ENCODE peak calls at places on chromosomes 2 and 18, in four cellular contexts. V is K562, L is GM23338, P is GM12878. Z is an unnamed sample.
A peak's percentile ranks its signal among the peaks of the same experiment; 100 is the strongest.

GRCh38 chr2:177708660-177709328 is 316.2 kb downstream of the AGPS start:
- DNase-seq in L (no peak), V (no peak), P (no peak), Z (no peak)

GRCh38 chr2:102063948-102064678 is 72.4 kb downstream of the IL1R2 start:
- DNase-seq in L (peak; percentile 35), P (no peak), V (peak; percentile 87), Z (peak; percentile 88)

GRCh38 chr18:25786778-25787177 is 303.6 kb downstream of the SS18 start:
- DNase-seq in L (no peak), V (no peak), P (no peak), Z (no peak)

GRCh38 chr2:132503621-132504200 is 87.1 kb downstream of the GPR39 start:
- DNase-seq in V (no peak), P (no peak), L (no peak), Z (peak; percentile 5)

GRCh38 chr2:112884869-112885502 is 26.0 kb upstream of the IL37 start:
- DNase-seq in V (peak; percentile 92), P (peak; percentile 39), L (peak; percentile 85), Z (peak; percentile 40)

GRCh38 chr2:137535897-137536296 is 428.4 kb upstream of the HNMT start:
- DNase-seq in V (no peak), P (no peak), L (no peak), Z (no peak)

GRCh38 chr2:145305854-145306253 is 785.9 kb upstream of the ZEB2 start:
- DNase-seq in L (no peak), V (no peak), P (no peak), Z (no peak)

GRCh38 chr18:48040457-48041110 is 110.1 kb upstream of the SMAD2 start:
- DNase-seq in P (no peak), V (no peak), L (no peak), Z (no peak)

GRCh38 chr18:30903566-30903965 is 139.0 kb downstream of the DSC3 start:
- DNase-seq in L (no peak), P (no peak), V (no peak), Z (peak; percentile 48)

GRCh38 chr2:46806526-46806925 is 109.1 kb downstream of the MCFD2 start:
- DNase-seq in L (no peak), V (no peak), P (no peak), Z (no peak)

GRCh38 chr2:128386066-128386465 is 67.4 kb upstream of the HS6ST1 start:
- DNase-seq in L (no peak), P (no peak), V (peak; percentile 23), Z (no peak)

GRCh38 chr2:36597003-36597531 is 901 bp downstream of the FEZ2 start:
- DNase-seq in P (no peak), V (no peak), L (no peak), Z (no peak)

GRCh38 chr2:128413718-128414341 is 95.2 kb upstream of the HS6ST1 start:
- DNase-seq in P (no peak), V (no peak), L (no peak), Z (no peak)

GRCh38 chr18:2654828-2655152 is 736 bp upstream of the SMCHD1 start:
- DNase-seq in L (peak; percentile 20), V (no peak), P (no peak), Z (peak; percentile 29)

GRCh38 chr2:203201426-203201825 is 37.4 kb upstream of the CYP20A1 start:
- DNase-seq in P (no peak), V (no peak), L (no peak), Z (no peak)

GRCh38 chr18:45416168-45416567 is 199.1 kb upstream of the SLC14A2 start:
- DNase-seq in V (no peak), P (no peak), L (peak; percentile 3), Z (no peak)

GRCh38 chr18:45993441-45993840 is 26.3 kb upstream of the EPG5 start:
- DNase-seq in P (no peak), V (no peak), L (no peak), Z (no peak)

GRCh38 chr2:186254759-186255158 is 231.3 kb upstream of the ZC3H15 start:
- DNase-seq in V (no peak), P (no peak), L (no peak), Z (no peak)

GRCh38 chr2:227780981-227781630 is 32.5 kb upstream of the CCL20 start:
- DNase-seq in L (no peak), V (no peak), P (no peak), Z (no peak)

GRCh38 chr2:17538844-17539554 is 1.5 kb upstream of the VSNL1 start:
- DNase-seq in P (no peak), V (peak; percentile 60), L (peak; percentile 81), Z (no peak)

GRCh38 chr2:119198267-119198840 is 25.3 kb upstream of the STEAP3 start:
- DNase-seq in V (no peak), L (no peak), P (no peak), Z (no peak)

GRCh38 chr2:226578879-226579278 is 220.7 kb downstream of the IRS1 start:
- DNase-seq in L (no peak), V (no peak), P (no peak), Z (no peak)

GRCh38 chr18:49814147-49814499 is 790 bp upstream of the ACAA2 start:
- DNase-seq in P (no peak), V (peak; percentile 22), L (peak; percentile 71), Z (peak; percentile 1)

GRCh38 chr2:135945521-135945920 is 39.9 kb downstream of the DARS1 start:
- DNase-seq in V (no peak), L (no peak), P (no peak), Z (no peak)

GRCh38 chr18:6951336-6952090 is 166.1 kb downstream of the LAMA1 start:
- DNase-seq in L (peak; percentile 16), P (no peak), V (no peak), Z (no peak)

GRCh38 chr2:216505133-216506106 is 6.8 kb downstream of the RPL37A start:
- DNase-seq in P (no peak), V (no peak), L (no peak), Z (no peak)

GRCh38 chr2:86225581-86225980 is 26.3 kb downstream of the MRPL35 start:
- DNase-seq in L (no peak), P (peak; percentile 57), V (no peak), Z (no peak)

GRCh38 chr2:96514521-96514920 is 9.4 kb upstream of the NEURL3 start:
- DNase-seq in P (no peak), V (no peak), L (no peak), Z (no peak)
- TF ChIP-seq JUNB in P (no peak), V (no peak), L (no peak), Z (no peak)

DNA sequence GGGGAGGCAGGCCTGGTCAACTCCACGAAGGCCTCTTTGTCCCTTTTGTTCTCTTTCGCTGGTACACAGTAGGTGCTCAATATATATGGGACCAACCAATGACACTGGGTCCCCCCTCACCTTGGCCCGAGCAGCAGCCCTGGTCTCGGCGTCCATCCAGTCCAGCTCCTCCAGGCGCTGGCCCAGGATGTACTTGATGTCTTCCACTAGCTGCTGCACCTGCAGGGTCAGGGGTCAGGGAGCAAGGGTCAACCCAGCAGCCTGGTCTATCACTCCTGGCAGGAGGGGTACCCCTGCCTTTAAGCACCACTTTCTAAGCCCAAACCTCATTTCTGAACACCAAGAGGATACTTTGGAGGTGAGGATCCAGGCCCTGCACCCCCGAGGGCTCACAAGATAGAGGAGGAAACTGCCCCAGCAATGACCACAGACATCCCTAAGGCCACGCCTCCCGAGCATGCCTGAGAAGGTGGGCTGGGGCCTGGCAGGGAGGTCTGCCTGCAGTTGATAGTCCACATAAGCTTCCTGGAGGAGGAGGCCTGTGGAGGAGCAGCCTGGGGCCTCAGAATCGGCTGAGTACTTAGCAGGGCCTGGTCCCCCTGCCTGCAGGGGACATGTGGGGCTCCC is 4.2 kb downstream of the ECEL1 start:
- DNase-seq in L (no peak), P (no peak), V (no peak), Z (no peak)
- TF ChIP-seq JUNB in L (no peak), P (no peak), V (no peak), Z (no peak)

GRCh38 chr2:205405752-205406151 is 276.5 kb upstream of the NRP2 start:
- DNase-seq in L (no peak), V (no peak), P (no peak), Z (no peak)

GRCh38 chr2:205407984-205408383 is 274.3 kb upstream of the NRP2 start:
- DNase-seq in P (no peak), L (no peak), V (no peak), Z (no peak)

GRCh38 chr2:205411558-205411957 is 270.7 kb upstream of the NRP2 start:
- DNase-seq in V (no peak), L (no peak), P (no peak), Z (no peak)

GRCh38 chr2:205408690-205409089 is 273.6 kb upstream of the NRP2 start:
- DNase-seq in P (no peak), V (no peak), L (no peak), Z (no peak)

DNA sequence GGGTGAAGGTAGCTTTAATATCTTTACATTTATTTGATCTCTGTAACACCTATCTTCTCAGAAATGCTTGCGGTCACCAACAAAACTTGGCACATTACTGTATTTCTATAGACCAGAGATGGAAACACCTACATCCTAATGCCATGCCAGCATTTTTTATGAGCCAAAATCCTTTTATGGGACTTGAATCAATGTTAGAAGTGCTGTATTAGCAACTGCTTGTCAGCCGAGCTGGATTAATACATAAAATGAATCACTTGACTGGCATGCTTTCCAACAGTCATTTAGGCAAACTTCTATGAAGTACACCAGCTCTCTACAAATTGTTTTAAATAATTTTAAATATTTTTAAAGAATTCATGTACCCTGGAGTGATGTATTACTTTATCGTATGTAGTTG is 272.9 kb upstream of the NRP2 start:
- DNase-seq in P (no peak), V (no peak), L (no peak), Z (no peak)
- TF ChIP-seq JUNB in P (no peak), V (no peak), L (no peak), Z (no peak)

GRCh38 chr2:207530160-207531023 is 630 bp downstream of the CREB1 start:
- DNase-seq in P (no peak), V (peak; percentile 56), L (peak; percentile 49), Z (peak; percentile 49)

GRCh38 chr2:207532676-207533075 is 2.9 kb downstream of the CREB1 start:
- DNase-seq in V (no peak), P (no peak), L (no peak), Z (no peak)

GRCh38 chr2:207531024-207531411 is 1.3 kb downstream of the CREB1 start:
- DNase-seq in P (no peak), V (no peak), L (no peak), Z (no peak)

GRCh38 chr2:207529330-207530159 is at the start of gene CREB1:
- DNase-seq in L (peak; percentile 97), P (peak; percentile 93), V (peak; percentile 89), Z (peak; percentile 98)

DNA sequence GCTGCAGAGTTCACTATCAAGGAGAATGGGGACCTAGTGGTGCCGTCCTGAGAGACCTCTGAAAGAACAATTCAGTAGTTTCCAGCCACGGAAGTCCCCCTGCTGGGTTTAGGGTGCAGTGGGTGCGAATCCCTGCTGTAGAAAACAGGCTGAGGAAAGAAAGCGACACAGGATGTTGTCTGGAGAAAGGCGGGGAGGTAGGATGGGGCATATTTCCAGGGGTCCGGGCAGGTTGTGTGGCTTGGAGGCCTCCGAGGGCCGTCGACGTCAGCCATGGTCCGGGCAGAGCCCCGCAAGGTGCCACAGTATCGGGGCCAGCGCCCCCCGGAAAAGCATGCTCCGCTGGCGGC is 807 bp upstream of the CREB1 start:
- DNase-seq in V (peak; percentile 29), L (peak; percentile 64), P (no peak), Z (peak; percentile 50)
- TF ChIP-seq JUNB in V (no peak), L (no peak), P (no peak), Z (no peak)

GRCh38 chr2:1804251-1804855 is 60.0 kb upstream of the PXDN start:
- DNase-seq in P (no peak), L (no peak), V (no peak), Z (no peak)
- TF ChIP-seq JUNB in P (no peak), L (no peak), V (no peak), Z (no peak)

GRCh38 chr2:180787330-180787729 is 193.1 kb upstream of the UBE2E3 start:
- DNase-seq in P (no peak), L (no peak), V (no peak), Z (no peak)
- TF ChIP-seq JUNB in P (no peak), L (no peak), V (no peak), Z (no peak)